ENCODE peak calls at places on chromosomes 6 and 20, in eight cellular contexts. B is AG08396; E is Kasumi-1; U is ELR; J is left colon; H is activated CD8-positive, alpha-beta memory T cell treated with anti-CD3 and anti-CD28 coated beads for 4 hours; N is brain microvascular endothelial cell; X is mammary epithelial cell. D is an unnamed sample.

GRCh38 chr20:50054626-50055511 is 58.1 kb downstream of the UBE2V1 start:
- DNase-seq in B (peak), E (no peak), U (no peak), J (no peak), X (no peak), N (no peak), H (no peak), D (no peak)

GRCh38 chr6:109447087-109447486 is 6.6 kb downstream of the SMPD2 start:
- DNase-seq in E (no peak), J (no peak), X (no peak), U (no peak), B (no peak), H (no peak), N (no peak), D (no peak)

GRCh38 chr6:15387118-15387517 is 141.2 kb downstream of the JARID2 start:
- DNase-seq in N (no peak), E (no peak), B (no peak), H (no peak), U (peak), X (no peak), J (no peak), D (no peak)

GRCh38 chr6:113299526-113299925 is 557.6 kb upstream of the MARCKS start:
- DNase-seq in J (no peak), U (peak), B (no peak), E (no peak), H (no peak), X (no peak), N (no peak), D (no peak)

GRCh38 chr20:25398363-25399037 is 7.9 kb upstream of the ABHD12 start:
- DNase-seq in H (no peak), J (no peak), N (no peak), U (no peak), B (no peak), X (no peak), E (no peak), D (no peak)

GRCh38 chr6:70857387-70858077 is 99.3 kb downstream of the B3GAT2 start:
- DNase-seq in X (no peak), E (no peak), B (no peak), J (no peak), U (no peak), H (no peak), N (no peak), D (no peak)

GRCh38 chr6:170178561-170179477 is 112.1 kb downstream of the DLL1 start:
- DNase-seq in X (peak), U (peak), B (peak), E (no peak), J (peak), N (no peak), H (no peak), D (peak)

GRCh38 chr6:108097882-108098281 is 23.3 kb upstream of the OSTM1 start:
- DNase-seq in E (no peak), H (no peak), B (no peak), N (no peak), X (peak), U (peak), J (no peak), D (no peak)

GRCh38 chr20:58634818-58635665 is 16.0 kb upstream of the STX16 start:
- DNase-seq in U (peak), N (no peak), H (peak), B (no peak), X (no peak), E (no peak), J (no peak), D (no peak)

GRCh38 chr6:42017021-42017643 is 33.2 kb upstream of the TAF8 start:
- DNase-seq in E (peak), N (peak), J (no peak), X (peak), B (peak), H (no peak), U (peak), D (peak)

GRCh38 chr6:36372088-36372487 is 15.4 kb downstream of the ETV7 start:
- DNase-seq in N (no peak), J (peak), X (no peak), E (no peak), B (no peak), H (no peak), U (no peak), D (no peak)

GRCh38 chr6:87753131-87753685 is 51.2 kb upstream of the AKIRIN2 start:
- DNase-seq in U (no peak), E (no peak), X (no peak), B (no peak), J (no peak), H (no peak), N (no peak), D (no peak)

GRCh38 chr20:46550441-46550840 is at the start of gene OCSTAMP:
- DNase-seq in N (no peak), H (no peak), U (no peak), X (no peak), B (no peak), J (no peak), E (peak), D (no peak)

GRCh38 chr6:10759884-10760329 is 12.3 kb downstream of the TMEM14B start:
- DNase-seq in U (peak), H (no peak), E (no peak), B (peak), J (no peak), X (peak), N (peak), D (peak)

GRCh38 chr20:40658509-40658908 is 30.5 kb downstream of the MAFB start:
- DNase-seq in N (no peak), U (no peak), H (no peak), E (no peak), J (no peak), B (no peak), X (no peak), D (no peak)

GRCh38 chr6:121436172-121436965 is 923 bp downstream of the GJA1 start:
- DNase-seq in U (peak), X (no peak), H (no peak), N (no peak), E (no peak), B (no peak), J (no peak), D (no peak)

GRCh38 chr20:44594730-44595129 is 12.4 kb downstream of the PKIG start:
- DNase-seq in N (peak), H (no peak), U (peak), B (peak), J (no peak), E (no peak), X (peak), D (no peak)

GRCh38 chr20:50146214-50146613 is 7.3 kb downstream of the PEDS1 start:
- DNase-seq in H (no peak), E (no peak), J (no peak), B (no peak), U (peak), N (no peak), X (no peak), D (no peak)

GRCh38 chr20:51412333-51412761 is 130.2 kb downstream of the NFATC2 start:
- DNase-seq in X (peak), B (peak), H (no peak), E (no peak), U (peak), J (no peak), N (peak), D (no peak)

GRCh38 chr6:82073484-82073883 is 174.1 kb downstream of the IBTK start:
- DNase-seq in X (no peak), B (no peak), J (no peak), U (no peak), E (no peak), H (no peak), N (no peak), D (no peak)

D was measured in MCF 10A.